ENCODE peak calls at places on chromosomes 4 and X, in ten cellular contexts. W, T, E, D, N, F, I, P, C and U are unnamed samples.

GRCh38 chr4:26609398-26609797 is 25.5 kb downstream of the TBC1D19 start:
- DNase-seq in W (no peak), T (no peak), E (no peak), D (no peak), N (no peak), F (no peak), I (no peak), P (no peak), C (no peak), U (no peak)

GRCh38 chrX:107747596-107748161 is 27.9 kb downstream of the TSC22D3 start:
- DNase-seq in W (no peak), T (no peak), E (no peak), D (peak), N (no peak), F (peak), I (no peak), P (no peak), C (peak), U (no peak)

GRCh38 chr4:15976456-15977096 is 13.6 kb upstream of the FGFBP2 start:
- DNase-seq in W (no peak), T (no peak), E (no peak), D (no peak), N (no peak), F (no peak), I (no peak), P (no peak), C (no peak), U (no peak)

GRCh38 chrX:150202641-150203248 is 160.4 kb upstream of the MAMLD1 start:
- DNase-seq in W (no peak), T (no peak), E (no peak), D (peak), N (no peak), F (peak), I (no peak), P (no peak), C (no peak), U (no peak)

GRCh38 chrX:133258481-133258880 is 40.3 kb upstream of the TFDP3 start:
- DNase-seq in W (no peak), T (no peak), E (no peak), D (no peak), N (no peak), F (peak), I (no peak), P (no peak), C (no peak), U (no peak)

GRCh38 chr4:145935253-145936141 is 3.1 kb downstream of the ZNF827 start:
- DNase-seq in W (no peak), T (peak), E (peak), D (no peak), N (peak), F (no peak), I (no peak), P (peak), C (no peak), U (no peak)

GRCh38 chr4:82774711-82775171 is 23.9 kb downstream of the SCD5 start:
- DNase-seq in W (no peak), T (no peak), E (no peak), D (no peak), N (no peak), F (no peak), I (no peak), P (peak), C (no peak), U (no peak)

GRCh38 chrX:71366674-71367256 is 608 bp downstream of the TAF1 start:
- DNase-seq in W (peak), T (peak), E (no peak), D (peak), N (peak), F (peak), I (no peak), P (peak), C (peak), U (no peak)

GRCh38 chr4:82380831-82381230 is 7.0 kb upstream of the HNRNPD start:
- DNase-seq in W (no peak), T (no peak), E (no peak), D (no peak), N (no peak), F (no peak), I (no peak), P (no peak), C (no peak), U (no peak)

GRCh38 chr4:40149960-40150385 is 46.9 kb upstream of the RHOH start:
- DNase-seq in W (peak), T (no peak), E (peak), D (peak), N (peak), F (peak), I (peak), P (peak), C (peak), U (no peak)

GRCh38 chrX:136639506-136640176 is 8.3 kb upstream of the CD40LG start:
- DNase-seq in W (no peak), T (no peak), E (no peak), D (no peak), N (no peak), F (peak), I (no peak), P (no peak), C (no peak), U (no peak)

GRCh38 chr4:185912779-185913178 is 100.8 kb upstream of the SORBS2 start:
- DNase-seq in W (no peak), T (no peak), E (no peak), D (no peak), N (no peak), F (peak), I (no peak), P (no peak), C (no peak), U (no peak)

DNA sequence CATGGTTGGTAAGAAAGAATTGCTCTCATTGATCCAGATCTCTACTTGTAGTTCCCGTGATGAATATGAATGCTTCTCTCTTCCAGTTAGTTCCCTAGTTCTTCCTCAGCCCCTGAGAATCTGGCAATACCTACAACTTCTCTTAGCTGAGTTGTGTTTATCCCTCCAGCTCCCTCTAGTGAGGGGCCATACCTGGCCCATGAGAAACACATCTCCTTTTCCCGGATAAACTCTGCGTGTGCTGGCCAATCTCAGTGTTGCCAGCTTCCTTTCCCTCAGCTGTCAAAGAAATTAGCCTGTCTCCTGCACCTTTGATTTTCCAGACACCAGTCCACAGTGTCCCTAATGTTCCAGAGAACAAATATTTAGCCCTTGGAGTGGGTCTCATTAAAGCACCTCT is 5.7 kb downstream of the CBLL2 start:
- DNase-seq in W (peak), T (no peak), E (no peak), D (no peak), N (no peak), F (peak), I (no peak), P (no peak), C (no peak), U (no peak)
- TF ChIP-seq CTCF in W (no peak), T (no peak), E (no peak), D (no peak), N (no peak), F (no peak), I (no peak), P (no peak), C (no peak), U (peak)

DNA sequence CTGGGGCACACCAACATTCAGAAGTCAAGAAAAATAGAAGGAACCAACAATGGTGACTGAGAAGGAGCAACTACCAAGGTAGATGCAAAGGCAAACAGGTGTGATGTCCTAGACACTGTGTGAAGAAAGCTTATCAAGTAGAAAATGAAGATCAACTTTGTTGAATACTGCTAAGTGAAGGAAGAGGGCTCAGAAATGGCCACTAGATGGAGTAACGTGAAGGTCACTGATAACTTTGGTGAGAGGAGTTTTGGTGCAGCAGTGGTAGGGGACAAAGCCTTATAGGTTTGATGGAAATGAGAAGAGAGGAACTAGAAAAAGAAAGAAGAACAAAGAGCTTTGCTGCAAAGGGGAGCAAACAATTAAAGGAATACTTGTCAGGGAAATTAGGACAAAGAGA is 23.5 kb downstream of the OTC start:
- DNase-seq in W (peak), T (no peak), E (no peak), D (no peak), N (peak), F (peak), I (no peak), P (no peak), C (no peak), U (no peak)
- TF ChIP-seq CTCF in W (peak), T (peak), E (no peak), D (no peak), N (peak), F (peak), I (peak), P (peak), C (no peak), U (peak)

GRCh38 chr4:28682872-28683271 is 1822.2 kb downstream of the STIM2 start:
- DNase-seq in W (no peak), T (no peak), E (no peak), D (no peak), N (no peak), F (no peak), I (no peak), P (no peak), C (no peak), U (no peak)

GRCh38 chr4:28690890-28691289 is 1830.2 kb downstream of the STIM2 start:
- DNase-seq in W (no peak), T (no peak), E (no peak), D (no peak), N (no peak), F (no peak), I (no peak), P (no peak), C (no peak), U (no peak)

GRCh38 chr4:28686618-28687017 is 1826.0 kb downstream of the STIM2 start:
- DNase-seq in W (peak), T (no peak), E (peak), D (no peak), N (peak), F (peak), I (no peak), P (peak), C (no peak), U (no peak)
- TF ChIP-seq CTCF in W (no peak), T (no peak), E (no peak), D (no peak), N (peak), F (peak), I (peak), P (peak), C (no peak), U (peak)

DNA sequence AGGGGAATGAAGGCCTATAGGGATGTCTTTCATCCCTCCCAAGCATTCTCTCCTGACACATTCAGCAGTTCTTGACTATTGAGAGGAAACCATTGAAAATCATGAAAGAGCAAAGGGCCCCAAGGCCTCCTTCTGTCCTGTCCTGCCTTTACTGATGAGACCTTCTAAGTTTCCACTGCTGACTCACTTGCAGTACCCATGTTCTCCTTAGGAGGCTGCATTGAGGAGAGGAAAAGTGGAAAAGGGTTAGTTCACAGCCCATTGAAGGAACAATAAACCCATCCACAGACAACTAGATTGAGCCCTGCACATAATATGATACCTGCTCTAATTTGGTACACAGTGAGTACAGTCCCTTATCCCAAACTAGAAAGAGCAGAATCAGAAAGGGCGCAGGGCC is 115.1 kb upstream of the PNPLA4 start:
- DNase-seq in W (peak), T (no peak), E (no peak), D (no peak), N (no peak), F (no peak), I (no peak), P (no peak), C (no peak), U (no peak)
- TF ChIP-seq CTCF in W (no peak), T (no peak), E (no peak), D (no peak), N (peak), F (no peak), I (no peak), P (peak), C (no peak), U (no peak)

GRCh38 chr4:182564966-182565365 is 321.8 kb downstream of the TENM3 start:
- DNase-seq in W (no peak), T (no peak), E (no peak), D (no peak), N (no peak), F (no peak), I (no peak), P (no peak), C (no peak), U (no peak)

GRCh38 chr4:182555997-182556418 is 312.8 kb downstream of the TENM3 start:
- DNase-seq in W (no peak), T (no peak), E (no peak), D (no peak), N (no peak), F (peak), I (peak), P (no peak), C (no peak), U (no peak)

GRCh38 chr4:182556576-182556975 is 313.4 kb downstream of the TENM3 start:
- DNase-seq in W (no peak), T (no peak), E (no peak), D (no peak), N (no peak), F (no peak), I (no peak), P (no peak), C (no peak), U (no peak)

GRCh38 chr4:182562350-182562749 is 319.1 kb downstream of the TENM3 start:
- DNase-seq in W (no peak), T (no peak), E (no peak), D (no peak), N (no peak), F (no peak), I (no peak), P (no peak), C (no peak), U (no peak)

DNA sequence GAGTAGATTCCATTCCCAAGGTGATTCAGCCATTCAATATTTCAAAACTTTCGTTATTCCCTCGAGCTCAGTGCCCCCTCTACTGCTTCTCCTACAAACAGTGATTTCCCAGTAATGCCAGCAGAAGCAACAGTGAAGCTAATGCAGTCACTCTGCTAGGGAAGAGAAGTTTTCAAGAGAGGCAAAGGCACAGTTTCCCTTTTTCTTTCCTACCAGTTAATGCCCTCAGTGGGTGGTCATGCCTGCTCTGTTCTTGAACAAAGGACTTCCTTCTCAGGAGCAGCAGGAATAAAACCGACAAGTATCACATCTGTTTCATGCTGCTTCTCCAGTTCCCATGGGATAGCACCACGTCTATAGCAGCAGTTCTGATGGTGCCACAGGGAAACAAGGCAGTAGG is 317.2 kb downstream of the TENM3 start:
- DNase-seq in W (no peak), T (no peak), E (no peak), D (no peak), N (no peak), F (peak), I (no peak), P (peak), C (no peak), U (no peak)
- TF ChIP-seq CTCF in W (no peak), T (no peak), E (no peak), D (no peak), N (no peak), F (no peak), I (no peak), P (no peak), C (no peak), U (peak)

DNA sequence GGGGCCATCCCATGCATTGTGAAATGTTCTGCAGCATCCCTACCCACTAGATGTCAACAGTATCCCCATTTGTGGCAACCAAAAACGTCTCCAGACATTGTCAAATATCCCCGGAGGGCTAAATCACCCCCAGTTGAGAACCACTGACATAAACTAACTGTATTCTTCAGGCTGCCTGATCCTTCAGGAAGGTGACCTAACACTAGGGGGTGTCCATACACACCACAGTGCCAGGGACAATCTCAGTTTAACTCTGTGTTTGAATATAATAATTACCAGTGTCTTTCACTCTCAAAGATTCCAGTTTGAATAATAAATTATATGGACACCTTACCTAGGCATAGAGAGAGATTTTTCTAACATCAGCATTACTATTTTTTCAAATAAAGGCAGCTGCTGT is 6.4 kb downstream of the ACE2 start:
- DNase-seq in W (no peak), T (no peak), E (no peak), D (no peak), N (no peak), F (peak), I (no peak), P (no peak), C (no peak), U (no peak)
- TF ChIP-seq CTCF in W (peak), T (peak), E (no peak), D (no peak), N (no peak), F (peak), I (no peak), P (no peak), C (no peak), U (no peak)

GRCh38 chr4:10276152-10276551 is 159.6 kb upstream of the WDR1 start:
- DNase-seq in W (no peak), T (no peak), E (no peak), D (no peak), N (no peak), F (no peak), I (no peak), P (no peak), C (no peak), U (no peak)
- TF ChIP-seq CTCF in W (no peak), T (no peak), E (no peak), D (no peak), N (no peak), F (no peak), I (no peak), P (no peak), C (no peak), U (no peak)

DNA sequence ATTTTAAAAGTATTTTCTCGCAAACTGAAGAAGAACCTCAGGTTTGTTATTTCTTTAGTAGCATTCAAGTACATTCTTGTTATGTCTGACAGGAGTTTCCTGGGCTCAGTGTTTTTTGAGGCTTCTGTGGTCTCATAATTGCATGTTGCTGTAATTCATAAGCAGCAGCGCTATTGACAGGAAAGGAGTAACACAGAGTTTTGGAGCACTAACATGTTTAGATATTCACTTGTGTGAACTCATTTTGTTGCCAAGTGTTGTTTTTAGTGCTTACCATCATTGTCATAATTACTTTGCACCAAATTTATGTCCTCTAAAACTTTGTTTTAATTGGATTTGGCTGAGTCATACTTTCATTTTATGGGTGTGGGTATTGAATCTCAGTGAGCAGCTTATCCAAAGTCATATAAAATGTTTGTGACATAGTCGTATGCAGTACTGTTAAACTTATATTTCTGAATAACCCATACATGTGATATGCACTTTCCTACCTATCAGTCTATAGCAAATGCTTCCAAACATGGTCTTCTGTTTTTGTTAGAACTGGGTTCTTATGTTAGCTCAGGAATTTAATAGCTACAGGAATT is 358.7 kb upstream of the CTSO start:
- DNase-seq in W (no peak), T (no peak), E (no peak), D (no peak), N (no peak), F (no peak), I (no peak), P (no peak), C (no peak), U (no peak)
- TF ChIP-seq CTCF in W (no peak), T (no peak), E (no peak), D (no peak), N (no peak), F (no peak), I (no peak), P (no peak), C (no peak), U (no peak)

DNA sequence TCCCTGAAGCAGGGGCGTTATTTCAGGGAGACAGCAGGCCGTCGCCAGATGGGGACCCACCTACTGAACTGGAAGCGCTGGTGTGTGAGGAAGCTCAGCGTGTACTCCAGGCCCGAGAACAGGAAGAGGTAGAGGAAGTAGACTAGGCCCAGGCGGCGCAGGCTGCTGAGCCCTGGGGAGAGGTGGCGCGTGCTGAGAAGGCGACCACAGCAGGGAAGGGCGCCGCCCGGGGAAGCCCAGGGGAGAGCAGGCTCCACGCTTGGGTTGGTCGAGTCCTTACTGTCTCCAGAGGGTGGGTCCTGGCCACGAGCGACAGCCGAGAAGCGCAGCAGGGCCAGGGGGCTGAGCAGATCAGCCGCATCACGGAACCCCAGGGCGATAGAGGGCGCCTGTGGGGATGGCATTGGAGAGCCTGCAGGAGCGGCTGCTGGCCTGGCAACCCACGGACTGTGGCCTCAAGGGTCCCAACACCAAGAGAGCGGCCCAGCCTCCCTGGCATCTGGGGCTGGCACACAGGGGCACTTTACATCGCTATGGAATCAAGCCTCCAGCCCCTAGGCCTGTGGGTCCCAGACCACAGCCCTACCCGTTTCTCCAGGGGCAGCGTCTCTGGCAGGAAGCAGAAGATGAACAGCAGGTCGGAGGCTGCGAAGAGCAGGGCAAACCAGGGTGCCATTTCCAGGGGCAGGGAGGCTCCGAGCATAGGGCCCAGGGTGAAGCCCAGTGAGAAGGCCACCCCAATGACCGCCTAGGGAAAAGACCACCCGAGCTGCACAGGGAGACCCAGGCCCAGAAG is 31.2 kb downstream of the NOP14 start:
- DNase-seq in W (no peak), T (peak), E (peak), D (peak), N (peak), F (no peak), I (no peak), P (no peak), C (peak), U (no peak)
- TF ChIP-seq CTCF in W (no peak), T (peak), E (no peak), D (no peak), N (no peak), F (no peak), I (no peak), P (no peak), C (no peak), U (no peak)

GRCh38 chrX:23398570-23398969 is 63.9 kb downstream of the PTCHD1 start:
- DNase-seq in W (no peak), T (no peak), E (no peak), D (no peak), N (no peak), F (no peak), I (no peak), P (no peak), C (no peak), U (no peak)
- TF ChIP-seq CTCF in W (no peak), T (no peak), E (no peak), D (no peak), N (no peak), F (no peak), I (no peak), P (no peak), C (no peak), U (no peak)